ENCODE peak calls at places on chromosome 15, in seven cellular contexts. K is heart left ventricle, G is mammary epithelial cell, U is lower lobe of right lung, H is right cardiac atrium, Z is testis, R is neuronal stem cell. E is an unnamed sample.

GRCh38 chr15:85672338-85673097 is 122.2 kb downstream of the KLHL25 start:
- DNase-seq in K (no peak), G (peak; percentile 5), R (no peak), U (no peak), H (no peak), Z (no peak), E (no peak)

GRCh38 chr15:38563723-38564519 is 693 bp downstream of the RASGRP1 start:
- DNase-seq in U (peak; percentile 83), Z (peak; percentile 85), H (peak; percentile 65), G (peak; percentile 39), K (peak; percentile 86), R (peak; percentile 57), E (peak; percentile 72)

GRCh38 chr15:80445300-80446041 is 41.3 kb downstream of the ARNT2 start:
- DNase-seq in K (no peak), G (no peak), Z (no peak), U (no peak), H (no peak), R (no peak), E (no peak)

GRCh38 chr15:57732526-57733331 is 26.2 kb downstream of the POLR2M start:
- DNase-seq in U (no peak), Z (peak; percentile 79), G (peak; percentile 45), H (peak; percentile 33), K (no peak), R (peak; percentile 55), E (peak; percentile 45)

GRCh38 chr15:101179341-101180153 is 72.3 kb downstream of the CHSY1 start:
- DNase-seq in G (peak; percentile 18), R (no peak), K (no peak), U (no peak), H (no peak), Z (peak; percentile 60), E (no peak)

GRCh38 chr15:87144775-87145174 is 1065.1 kb downstream of the AGBL1 start:
- DNase-seq in U (no peak), Z (no peak), G (peak; percentile 13), H (no peak), K (no peak), R (no peak), E (no peak)

GRCh38 chr15:67067161-67067853 is 1.9 kb downstream of the SMAD3 start:
- DNase-seq in H (no peak), R (peak; percentile 48), K (no peak), Z (no peak), U (no peak), G (peak; percentile 53), E (peak; percentile 18)

GRCh38 chr15:55741592-55742497 is 1.1 kb downstream of the PRTG start:
- DNase-seq in H (no peak), R (no peak), U (no peak), Z (peak; percentile 59), G (peak; percentile 5), K (no peak), E (no peak)

GRCh38 chr15:29819979-29820801 is 2.1 kb downstream of the TJP1 start:
- DNase-seq in H (no peak), R (no peak), G (no peak), K (no peak), U (no peak), Z (no peak), E (no peak)

GRCh38 chr15:65092911-65093792 is 16.6 kb downstream of the KBTBD13 start:
- DNase-seq in Z (no peak), U (no peak), G (no peak), R (no peak), H (no peak), K (no peak), E (no peak)

GRCh38 chr15:43775411-43775965 is 1.3 kb downstream of the ELL3 start:
- DNase-seq in K (no peak), U (no peak), G (peak; percentile 71), H (no peak), Z (peak; percentile 59), R (no peak), E (no peak)

GRCh38 chr15:69305204-69305931 is 6.7 kb downstream of the PAQR5 start:
- DNase-seq in H (peak; percentile 45), Z (no peak), U (peak; percentile 74), G (peak; percentile 70), K (no peak), R (no peak), E (peak; percentile 29)

GRCh38 chr15:98754283-98755022 is 106.1 kb downstream of the IGF1R start:
- DNase-seq in H (no peak), K (no peak), R (peak; percentile 46), Z (peak; percentile 43), G (peak; percentile 70), U (no peak), E (no peak)

GRCh38 chr15:92869977-92870644 is 30.0 kb upstream of the CHD2 start:
- DNase-seq in G (peak; percentile 47), H (no peak), K (no peak), U (no peak), R (no peak), Z (no peak), E (no peak)

GRCh38 chr15:66004618-66005262 is 135.4 kb downstream of the RAB11A start:
- DNase-seq in K (no peak), Z (peak; percentile 32), H (no peak), U (no peak), G (peak; percentile 19), R (peak; percentile 58), E (no peak)

GRCh38 chr15:47548986-47549385 is 168.3 kb upstream of the SEMA6D start:
- DNase-seq in G (no peak), H (no peak), R (no peak), K (no peak), U (no peak), Z (no peak), E (no peak)

GRCh38 chr15:47551559-47551958 is 165.7 kb upstream of the SEMA6D start:
- DNase-seq in K (no peak), U (no peak), G (no peak), R (no peak), Z (no peak), H (no peak), E (no peak)

GRCh38 chr15:47552978-47553608 is 164.2 kb upstream of the SEMA6D start:
- DNase-seq in G (no peak), H (no peak), Z (no peak), U (no peak), R (no peak), K (no peak), E (no peak)

GRCh38 chr15:47551079-47551478 is 166.2 kb upstream of the SEMA6D start:
- DNase-seq in R (peak; percentile 8), Z (no peak), G (no peak), K (no peak), U (no peak), H (no peak), E (no peak)

GRCh38 chr15:47548189-47548588 is 169.1 kb upstream of the SEMA6D start:
- DNase-seq in G (no peak), U (no peak), Z (no peak), R (no peak), H (no peak), K (no peak), E (no peak)
- H3K4me3 ChIP-seq in G (no peak overlapping the region), U (no peak overlapping the region), Z (no peak overlapping the region), R (no peak overlapping the region), H (no peak overlapping the region), K (no peak overlapping the region), E (no peak overlapping the region)

DNA sequence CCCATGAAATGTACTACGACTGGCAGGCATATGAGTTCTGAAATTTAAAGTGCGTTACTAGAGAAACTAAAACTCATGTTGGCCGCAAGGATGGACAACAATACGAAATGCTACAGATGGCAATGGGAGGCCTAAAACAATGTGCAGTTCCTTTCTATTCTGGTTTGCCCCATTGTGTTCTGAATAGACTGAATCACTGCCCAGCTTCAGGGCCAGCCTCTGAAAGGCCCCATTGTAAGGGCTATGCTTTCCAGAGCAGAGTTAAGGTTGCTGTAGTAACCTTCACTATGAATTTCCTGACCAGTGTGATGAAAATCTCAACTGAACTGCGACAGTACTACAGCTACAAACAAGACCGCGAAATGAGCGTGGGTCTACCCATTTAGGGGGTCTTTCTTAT is 80.3 kb downstream of the MYO1E start:
- DNase-seq in R (peak; percentile 50), H (no peak), K (no peak), G (peak; percentile 83), U (no peak), Z (no peak), E (no peak)
- H3K4me1 ChIP-seq in R (peaks cover 26% of the 10 kb centered on the region), H (peaks cover 16% of the 10 kb centered on the region), K (peaks cover 3% of the 10 kb centered on the region), G (peaks cover 57% of the 10 kb centered on the region), U (peaks cover 19% of the 10 kb centered on the region), Z (no peaks in the 10 kb centered on the region), E (peaks cover 25% of the 10 kb centered on the region)

GRCh38 chr15:40952901-40953712 is at the start of gene CHAC1:
- DNase-seq in Z (peak; percentile 97), K (peak; percentile 96), R (peak; percentile 92), G (peak; percentile 95), U (peak; percentile 98), H (peak; percentile 95), E (peak; percentile 93)

GRCh38 chr15:40953713-40954074 is 423 bp downstream of the CHAC1 start:
- DNase-seq in G (no peak), K (no peak), Z (no peak), U (peak; percentile 26), H (no peak), R (no peak), E (no peak)

GRCh38 chr15:40951764-40952163 is 1.5 kb upstream of the CHAC1 start:
- DNase-seq in K (no peak), Z (no peak), G (no peak), U (no peak), H (no peak), R (no peak), E (no peak)

GRCh38 chr15:40949756-40950207 is 3.5 kb upstream of the CHAC1 start:
- DNase-seq in U (no peak), Z (no peak), R (no peak), G (no peak), K (no peak), H (no peak), E (no peak)

DNA sequence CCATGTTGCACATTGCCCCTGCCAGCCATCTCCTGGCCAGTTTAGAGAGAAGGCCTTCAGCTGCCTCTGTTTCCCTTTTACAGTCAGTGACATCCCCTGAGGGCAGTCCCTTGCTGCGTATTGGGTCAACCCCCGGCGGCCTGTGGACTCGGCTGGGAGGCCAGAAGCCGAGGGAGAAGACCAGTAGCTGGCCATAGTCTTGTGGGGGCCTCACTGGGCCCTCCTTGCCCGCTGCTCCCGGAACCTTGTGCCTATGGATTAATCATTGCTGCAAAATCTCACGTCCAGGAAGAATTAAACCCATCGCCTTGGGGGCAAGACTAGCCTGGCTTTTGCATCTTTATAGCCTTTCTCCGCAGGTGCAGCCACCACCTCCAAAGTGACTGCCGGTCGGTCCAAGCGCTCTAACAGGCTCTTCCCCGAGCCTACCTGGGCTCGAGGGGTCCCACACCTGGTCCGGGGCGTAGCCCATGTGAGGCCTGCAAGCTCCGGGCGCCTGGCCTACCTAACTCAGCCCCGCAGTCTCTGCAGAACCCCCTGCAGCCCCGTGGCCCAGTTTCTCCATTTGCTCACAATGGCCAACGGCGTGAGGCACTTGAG is 870 bp upstream of the CHAC1 start:
- DNase-seq in H (no peak), U (peak; percentile 34), Z (no peak), K (no peak), G (no peak), R (no peak), E (no peak)
- H3K4me3 ChIP-seq in H (peak overlapping the region; percentile 67), U (peak overlapping the region; percentile 79), Z (peak overlapping the region; percentile 67), K (peak overlapping the region; percentile 77), G (peak overlapping the region; percentile 81), R (peak overlapping the region; percentile 56), E (peak overlapping the region; percentile 69)

DNA sequence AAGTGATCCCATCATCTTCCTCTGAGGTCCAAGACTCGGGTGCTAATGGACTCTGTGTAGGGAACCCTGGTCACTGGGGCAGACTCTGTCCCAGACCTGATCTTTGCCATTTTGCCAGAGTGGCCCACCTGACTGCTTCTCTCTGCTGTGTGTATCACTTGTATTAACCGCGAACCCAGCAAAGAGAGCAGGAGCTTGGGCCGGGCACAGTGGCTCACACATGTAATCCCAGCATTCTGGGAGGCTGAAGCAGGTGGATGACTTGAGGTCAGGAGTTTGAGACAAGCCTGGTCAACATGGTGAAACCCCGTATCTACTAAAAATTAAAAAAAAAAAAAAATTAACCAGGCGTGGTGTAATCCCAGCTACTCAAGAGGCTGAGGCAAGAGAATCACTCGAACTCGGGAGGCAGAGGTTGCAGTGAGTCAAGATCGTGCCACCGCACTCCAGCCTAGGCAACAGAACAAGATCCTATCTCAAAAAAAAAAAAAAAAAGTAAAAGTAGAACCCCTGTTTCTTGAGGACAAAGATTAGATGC is 32.9 kb upstream of the CYP11A1 start:
- DNase-seq in K (no peak), Z (no peak), R (no peak), U (no peak), H (no peak), G (no peak), E (no peak)
- H3K4me1 ChIP-seq in K (no peaks in the 10 kb centered on the region), Z (peaks cover 23% of the 10 kb centered on the region), R (peaks cover 8% of the 10 kb centered on the region), U (peaks cover 39% of the 10 kb centered on the region), H (no peaks in the 10 kb centered on the region), G (peaks cover 61% of the 10 kb centered on the region), E (peaks cover 11% of the 10 kb centered on the region)

E was measured in heart right ventricle.